ENCODE peak calls at places on chromosomes 16 and 17, in nine cellular contexts. N is upper lobe of right lung; D is foreskin fibroblast; O is left ventricle myocardium inferior; K is GM10248; R is CD8-positive, alpha-beta T cell; T is GM20000; C is WTC11; Z is Peyer's patch. B is an unnamed sample.

GRCh38 chr17:63250830-63251229 is 195.3 kb downstream of the CYB561 start:
- DNase-seq in D (peak), N (no peak), C (no peak), T (no peak), Z (no peak), O (no peak), K (no peak), R (no peak), B (no peak)

GRCh38 chr17:7260601-7261376 is 1.5 kb downstream of the CLDN7 start:
- DNase-seq in O (no peak), K (no peak), N (peak), D (no peak), T (peak), R (no peak), Z (peak), C (peak), B (peak)

GRCh38 chr16:5607169-5607568 is 509.6 kb upstream of the EEF2KMT start:
- DNase-seq in C (no peak), Z (no peak), T (no peak), R (no peak), D (no peak), K (no peak), N (no peak), O (no peak), B (no peak)

GRCh38 chr16:13120091-13120490 is 218.7 kb downstream of the SHISA9 start:
- DNase-seq in O (no peak), Z (no peak), D (no peak), C (no peak), N (no peak), R (no peak), T (no peak), K (no peak), B (no peak)

GRCh38 chr17:33940769-33941168 is 314.3 kb upstream of the CCL2 start:
- DNase-seq in O (peak), K (no peak), D (no peak), N (no peak), C (no peak), T (no peak), Z (no peak), R (no peak), B (no peak)

GRCh38 chr16:85465328-85466307 is 147.5 kb upstream of the GSE1 start:
- DNase-seq in N (no peak), K (no peak), T (no peak), Z (no peak), C (no peak), R (no peak), D (peak), O (peak), B (no peak)

GRCh38 chr16:54265558-54266213 is 20.9 kb downstream of the IRX3 start:
- DNase-seq in O (no peak), D (no peak), N (no peak), T (no peak), K (no peak), R (no peak), C (no peak), Z (no peak), B (no peak)

GRCh38 chr16:84735846-84736586 is 36.2 kb downstream of the USP10 start:
- DNase-seq in R (peak), O (no peak), C (no peak), D (no peak), T (no peak), N (no peak), Z (no peak), K (no peak), B (no peak)

GRCh38 chr17:57888311-57889216 is 38.7 kb upstream of the MRPS23 start:
- DNase-seq in Z (no peak), D (no peak), R (no peak), C (no peak), T (no peak), O (no peak), N (no peak), K (no peak), B (no peak)

GRCh38 chr16:11359370-11359769 is 14.1 kb downstream of the RMI2 start:
- DNase-seq in Z (no peak), N (peak), O (no peak), C (no peak), D (peak), T (no peak), K (no peak), R (no peak), B (no peak)

GRCh38 chr17:32006957-32007462 is at the start of gene LRRC37B:
- DNase-seq in D (peak), C (peak), O (peak), Z (peak), N (peak), K (peak), T (peak), R (peak), B (peak)

GRCh38 chr17:36768355-36768754 is 167.0 kb downstream of the MRM1 start:
- DNase-seq in C (peak), Z (no peak), N (no peak), T (no peak), K (no peak), R (no peak), D (no peak), O (no peak), B (no peak)

GRCh38 chr16:29662729-29663019 is 373 bp upstream of the SPN start:
- DNase-seq in C (no peak), R (peak), T (peak), D (no peak), Z (peak), K (peak), O (no peak), N (peak), B (no peak)

GRCh38 chr17:79777844-79778503 is at the start of gene CBX2:
- DNase-seq in D (peak), K (peak), N (peak), C (peak), R (peak), T (peak), O (peak), Z (peak), B (peak)

GRCh38 chr17:79633154-79633553 is 22.3 kb upstream of the RBFOX3 start:
- DNase-seq in R (no peak), Z (no peak), D (no peak), O (peak), C (peak), K (no peak), N (peak), T (no peak), B (no peak)

GRCh38 chr17:59914274-59914854 is 21.4 kb downstream of the RPS6KB1 start:
- DNase-seq in R (no peak), Z (no peak), D (no peak), N (no peak), O (no peak), T (peak), K (peak), C (no peak), B (no peak)

GRCh38 chr17:4134756-4135155 is 8.1 kb downstream of the ZZEF1 start:
- DNase-seq in R (no peak), K (no peak), O (no peak), D (no peak), N (no peak), Z (no peak), C (no peak), T (no peak), B (no peak)

GRCh38 chr17:82042649-82043048 is 5.2 kb upstream of the DCXR start:
- DNase-seq in Z (no peak), O (no peak), N (no peak), K (no peak), D (no peak), T (no peak), R (no peak), C (no peak), B (no peak)

GRCh38 chr17:81519284-81520020 is 6.9 kb upstream of the ACTG1 start:
- DNase-seq in K (peak), R (peak), O (no peak), D (no peak), C (peak), T (peak), N (peak), Z (peak), B (no peak)

GRCh38 chr16:27235055-27235937 is 32.0 kb downstream of the KDM8 start:
- DNase-seq in C (peak), K (peak), N (peak), R (peak), T (peak), O (peak), Z (peak), D (peak), B (peak)

GRCh38 chr17:20059728-20060188 is 50.6 kb downstream of the SPECC1 start:
- DNase-seq in K (peak), Z (no peak), O (no peak), T (peak), D (no peak), N (no peak), C (no peak), R (no peak), B (no peak)

GRCh38 chr17:7853693-7854043 is 1.2 kb upstream of the TMEM88 start:
- DNase-seq in N (no peak), D (no peak), K (no peak), Z (no peak), O (no peak), T (no peak), C (peak), R (no peak), B (no peak)

GRCh38 chr17:39679521-39680192 is 8.2 kb downstream of the PGAP3 start:
- DNase-seq in Z (peak), K (no peak), R (peak), T (no peak), N (no peak), D (no peak), C (no peak), O (peak), B (no peak)

GRCh38 chr17:75191584-75191983 is 8.8 kb upstream of the SUMO2 start:
- DNase-seq in O (no peak), N (no peak), D (peak), C (no peak), R (no peak), K (no peak), Z (no peak), T (no peak), B (no peak)

GRCh38 chr16:29927523-29927905 is 1.5 kb upstream of the KCTD13 start:
- DNase-seq in O (no peak), C (no peak), K (no peak), R (no peak), Z (no peak), T (no peak), D (no peak), N (no peak), B (no peak)

GRCh38 chr16:75322706-75323105 is 71.3 kb upstream of the BCAR1 start:
- DNase-seq in C (no peak), T (no peak), Z (no peak), K (no peak), N (no peak), D (peak), R (no peak), O (no peak), B (no peak)

GRCh38 chr17:36008998-36009665 is 7.8 kb upstream of the CCL15 start:
- DNase-seq in T (no peak), R (no peak), Z (no peak), O (no peak), C (peak), N (no peak), D (no peak), K (no peak), B (no peak)

GRCh38 chr16:14309906-14310305 is 238.8 kb downstream of the MRTFB start:
- DNase-seq in D (peak), K (no peak), N (no peak), O (no peak), C (no peak), R (no peak), Z (no peak), T (no peak), B (no peak)

DNA sequence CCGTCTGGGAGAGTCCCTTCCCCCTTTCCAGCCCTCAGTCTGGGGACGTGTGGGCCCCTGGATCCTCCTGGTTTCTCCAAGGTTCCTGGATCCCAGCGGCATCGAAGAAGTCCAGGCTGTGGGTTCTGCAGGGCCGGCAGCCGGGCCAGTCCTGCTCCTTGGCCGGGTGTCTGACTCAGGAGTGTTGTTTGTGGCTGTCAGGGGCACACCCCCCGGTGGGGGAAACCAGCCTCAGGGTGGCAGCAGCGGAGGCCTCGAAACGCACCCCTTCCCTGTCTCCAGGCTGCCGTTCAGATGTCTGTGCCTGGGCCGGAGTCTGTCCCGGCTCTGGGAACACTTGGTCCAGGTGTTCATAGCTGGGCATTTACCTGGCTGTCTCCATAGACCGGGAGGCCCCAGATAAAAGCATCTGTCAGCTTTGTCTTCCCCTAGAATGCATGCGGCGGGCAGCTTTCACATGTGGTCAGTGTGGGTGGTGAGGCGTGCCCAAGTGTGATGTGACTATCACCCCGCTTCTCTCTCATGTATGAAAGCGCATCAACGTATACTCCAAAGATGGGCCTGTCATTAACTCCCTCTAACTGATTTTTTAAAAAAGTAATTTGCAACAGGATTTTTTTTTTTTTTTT is 3.6 kb upstream of the RAP1GAP2 start:
- DNase-seq in Z (peak), N (no peak), R (peak), D (no peak), T (no peak), K (no peak), C (no peak), O (no peak), B (no peak)
- TF ChIP-seq CTCF in Z (no peak), N (no peak), R (no peak), D (no peak), T (no peak), K (no peak), C (no peak), O (no peak), B (no peak)

GRCh38 chr17:73595068-73595865 is 49.0 kb downstream of the SDK2 start:
- DNase-seq in R (no peak), C (peak), N (peak), T (no peak), K (peak), D (no peak), Z (peak), O (peak), B (peak)
- TF ChIP-seq CTCF in R (peak), C (peak), N (peak), T (no peak), K (no peak), D (no peak), Z (peak), O (peak), B (peak)

DNA sequence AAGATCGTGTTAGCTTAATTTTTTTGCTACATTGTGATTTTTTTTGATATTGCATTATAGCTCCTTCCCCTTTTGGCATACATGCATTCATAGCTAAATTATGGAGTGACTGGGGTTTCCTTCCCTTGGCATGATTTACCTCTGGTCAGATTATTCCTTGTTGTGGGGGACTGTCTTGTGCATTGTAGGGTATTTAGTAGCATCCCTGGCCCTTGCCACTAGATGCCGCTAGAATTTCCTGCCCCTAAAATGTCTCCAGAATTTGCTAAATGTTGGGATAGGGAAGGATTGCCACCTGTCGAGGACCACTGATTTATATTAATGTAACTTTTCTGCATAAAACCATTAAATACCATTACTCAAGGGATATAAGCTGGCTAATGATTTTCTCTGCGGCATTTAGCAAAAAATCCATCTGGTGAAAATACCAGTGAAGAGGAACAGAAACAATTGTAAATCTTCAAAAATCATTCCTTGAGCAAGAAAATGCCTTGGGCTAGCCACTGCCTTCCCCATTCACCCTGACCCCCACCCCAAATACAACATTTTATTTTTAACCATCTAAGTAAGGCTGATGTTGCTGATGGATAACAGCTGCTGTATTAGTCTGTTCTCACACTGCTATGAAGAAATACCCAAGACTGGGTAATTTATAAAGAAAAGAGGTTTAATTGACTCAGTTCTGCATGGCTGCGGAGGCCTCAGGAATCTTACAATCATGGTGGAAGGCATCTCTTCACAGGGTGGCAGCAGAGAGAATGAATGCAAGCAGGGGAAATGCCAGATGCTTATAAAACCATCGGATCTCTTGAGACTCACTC is 195.2 kb downstream of the MAP2K6 start:
- DNase-seq in R (no peak), T (no peak), D (no peak), N (no peak), K (no peak), O (no peak), Z (no peak), C (peak), B (peak)
- TF ChIP-seq CTCF in R (no peak), T (peak), D (peak), N (peak), K (peak), O (peak), Z (peak), C (peak), B (peak)

DNA sequence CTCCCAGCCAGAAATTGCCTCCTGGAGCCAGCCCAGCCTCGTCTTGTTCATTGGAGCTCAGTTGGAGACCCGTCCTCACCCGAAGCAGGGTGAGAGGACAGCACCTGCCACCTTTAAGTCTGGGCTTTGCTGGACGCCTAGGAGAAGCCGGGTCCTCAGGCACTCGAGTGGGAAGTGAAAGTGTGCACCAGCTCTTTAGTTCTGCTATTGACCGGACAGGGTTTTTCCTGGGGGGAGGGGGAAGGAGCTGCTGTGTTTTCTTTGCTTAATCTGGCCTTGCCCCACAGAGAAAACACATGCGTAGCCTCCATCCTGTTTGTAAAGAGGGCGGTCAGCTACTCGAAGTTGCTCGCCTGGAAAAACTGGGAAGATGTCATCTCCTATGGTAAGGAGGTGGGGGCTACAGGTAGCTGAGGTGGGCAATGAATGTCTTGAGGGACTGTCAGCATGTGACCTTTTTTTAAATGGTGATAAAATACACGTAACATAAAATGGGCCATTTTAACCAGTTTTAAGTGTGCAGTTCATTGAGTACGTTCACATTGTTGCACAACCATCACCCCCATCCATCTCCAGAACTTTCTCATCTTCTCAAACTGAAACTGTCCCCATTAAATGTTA is 34.4 kb downstream of the CMIP start:
- DNase-seq in C (no peak), N (no peak), D (no peak), O (peak), K (peak), R (no peak), Z (peak), T (peak), B (peak)
- TF ChIP-seq CTCF in C (no peak), N (no peak), D (no peak), O (no peak), K (no peak), R (no peak), Z (no peak), T (no peak), B (no peak)

GRCh38 chr17:50149425-50150353 is 788 bp downstream of the PPP1R9B start:
- DNase-seq in O (peak), T (peak), C (no peak), N (peak), K (no peak), Z (peak), R (no peak), D (peak), B (peak)
- TF ChIP-seq CTCF in O (peak), T (no peak), C (no peak), N (peak), K (no peak), Z (peak), R (no peak), D (no peak), B (no peak)

GRCh38 chr16:57474671-57475661 is 11.3 kb downstream of the DOK4 start:
- DNase-seq in C (no peak), T (no peak), N (no peak), Z (no peak), D (no peak), K (no peak), R (no peak), O (no peak), B (no peak)

GRCh38 chr16:57473906-57474305 is 11.4 kb downstream of the POLR2C start:
- DNase-seq in K (no peak), O (no peak), T (no peak), C (no peak), D (no peak), Z (no peak), N (no peak), R (no peak), B (no peak)

GRCh38 chr16:57477531-57478202 is 8.6 kb downstream of the DOK4 start:
- DNase-seq in Z (no peak), N (peak), C (peak), O (no peak), R (no peak), D (no peak), K (no peak), T (no peak), B (no peak)

GRCh38 chr16:57476546-57477410 is 9.5 kb downstream of the DOK4 start:
- DNase-seq in N (no peak), Z (no peak), R (no peak), D (no peak), O (no peak), T (no peak), C (peak), K (no peak), B (no peak)

DNA sequence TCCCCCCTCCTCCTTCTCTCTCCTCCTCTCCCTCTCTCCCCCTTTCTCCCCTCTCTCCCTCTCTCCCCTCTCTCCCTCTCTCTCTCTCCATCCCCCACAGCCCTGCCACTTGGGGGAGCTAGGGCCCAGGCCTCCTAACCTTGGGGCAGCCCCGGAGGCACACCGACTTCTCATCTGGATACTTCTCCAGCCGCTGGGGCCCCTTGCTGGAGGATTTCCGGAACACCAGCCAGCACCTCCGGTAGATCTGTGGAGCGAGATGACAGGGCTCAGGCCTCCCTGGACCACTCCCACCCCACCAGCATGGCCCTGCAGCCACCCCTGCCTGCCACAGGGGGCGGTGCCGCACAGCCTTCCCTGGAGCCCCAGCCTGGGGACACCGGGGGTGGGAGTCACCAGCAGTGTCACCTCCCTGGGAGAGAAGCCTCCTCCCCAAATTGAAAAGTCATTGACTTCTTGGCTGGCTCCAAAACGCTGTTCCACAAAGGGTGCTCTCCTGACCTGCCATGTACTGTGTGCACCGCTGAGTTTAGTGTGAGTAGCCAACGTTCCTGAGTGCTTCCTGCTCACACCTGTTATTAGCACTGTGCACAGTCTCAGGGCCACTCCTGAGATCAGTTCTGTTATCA is 10.5 kb downstream of the DOK4 start:
- DNase-seq in C (peak), N (peak), Z (peak), R (peak), O (no peak), T (peak), K (peak), D (no peak), B (peak)
- TF ChIP-seq CTCF in C (peak), N (peak), Z (peak), R (peak), O (peak), T (peak), K (peak), D (peak), B (peak)